ENCODE peak calls at places on chromosomes 2 and 18, in six cellular contexts. G is breast epithelium; M is CD8-positive, alpha-beta T cell; Z is brain microvascular endothelial cell; O is hepatocyte; Y is CD4-positive, CD25-positive, alpha-beta regulatory T cell. F is an unnamed sample. For H3K36me3, the result is how much of the 10 kb centered on the place peaks cover.

GRCh38 chr2:218261424-218262273 is 834 bp downstream of the GPBAR1 start:
- DNase-seq in G (no peak), M (no peak), Z (no peak), O (peak), Y (no peak), F (no peak)

GRCh38 chr18:74290831-74291770 is 662 bp downstream of the CYB5A start:
- DNase-seq in G (no peak), M (no peak), Z (no peak), O (peak), Y (peak), F (no peak)

GRCh38 chr2:200377774-200378336 is 71.4 kb downstream of the SPATS2L start:
- DNase-seq in G (no peak), M (no peak), Z (no peak), O (peak), Y (peak), F (no peak)

GRCh38 chr2:193841389-193842150 is 1646.8 kb upstream of the TMEFF2 start:
- DNase-seq in G (no peak), M (no peak), Z (no peak), O (peak), Y (no peak), F (no peak)

GRCh38 chr18:59990121-59990818 is 90.5 kb downstream of the PMAIP1 start:
- DNase-seq in G (no peak), M (no peak), Z (no peak), O (no peak), Y (no peak), F (no peak)

GRCh38 chr18:34311468-34311867 is 86.8 kb upstream of the NOL4 start:
- DNase-seq in G (no peak), M (no peak), Z (no peak), O (no peak), Y (no peak), F (no peak)

GRCh38 chr2:54809814-54810213 is 86.4 kb downstream of the EML6 start:
- DNase-seq in G (no peak), M (no peak), Z (peak), O (no peak), Y (no peak), F (no peak)

GRCh38 chr2:167383610-167384194 is 495.4 kb downstream of the XIRP2 start:
- DNase-seq in G (no peak), M (no peak), Z (no peak), O (no peak), Y (no peak), F (no peak)

GRCh38 chr2:103161456-103162289 is 399.8 kb downstream of the TMEM182 start:
- DNase-seq in G (no peak), M (no peak), Z (peak), O (peak), Y (peak), F (no peak)

GRCh38 chr2:103169856-103170255 is 408.0 kb downstream of the TMEM182 start:
- DNase-seq in G (no peak), M (no peak), Z (no peak), O (no peak), Y (no peak), F (no peak)

GRCh38 chr2:103167599-103167998 is 405.8 kb downstream of the TMEM182 start:
- DNase-seq in G (no peak), M (no peak), Z (no peak), O (no peak), Y (no peak), F (no peak)

GRCh38 chr2:103166406-103167324 is 404.8 kb downstream of the TMEM182 start:
- DNase-seq in G (no peak), M (no peak), Z (no peak), O (peak), Y (no peak), F (no peak)

DNA sequence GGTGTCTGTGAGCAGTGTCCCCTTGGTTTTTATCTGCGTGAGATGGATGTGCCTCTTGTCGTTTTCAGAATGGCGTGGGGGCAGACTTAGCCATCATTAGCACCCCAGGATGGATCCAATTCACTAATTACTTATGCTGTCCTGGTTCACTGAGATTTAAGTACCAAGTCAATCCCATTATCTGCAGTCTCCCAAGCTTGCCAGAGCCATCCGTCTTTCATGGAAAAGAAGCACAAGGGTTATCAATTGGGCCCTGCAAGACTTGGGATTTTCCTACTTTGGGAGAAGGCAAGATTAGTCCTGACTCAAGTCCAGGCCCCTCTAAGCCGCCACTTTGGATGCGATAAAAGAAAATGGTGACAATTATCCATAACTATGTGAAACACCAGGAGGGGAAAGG is 404.0 kb downstream of the TMEM182 start:
- DNase-seq in G (no peak), M (no peak), Z (no peak), O (no peak), Y (no peak), F (no peak)
- H3K27ac ChIP-seq in G (no peak), M (no peak), Z (no peak), O (no peak), Y (no peak), F (no peak)

GRCh38 chr2:104756119-104756518 is 97.8 kb upstream of the POU3F3 start:
- DNase-seq in G (no peak), M (no peak), Z (no peak), O (no peak), Y (no peak), F (no peak)

GRCh38 chr2:104746790-104747320 is 107.1 kb upstream of the POU3F3 start:
- DNase-seq in G (no peak), M (no peak), Z (no peak), O (no peak), Y (no peak), F (no peak)

GRCh38 chr2:104750061-104750460 is 103.9 kb upstream of the POU3F3 start:
- DNase-seq in G (no peak), M (no peak), Z (no peak), O (no peak), Y (no peak), F (no peak)

GRCh38 chr2:104755026-104755856 is 98.7 kb upstream of the POU3F3 start:
- DNase-seq in G (no peak), M (no peak), Z (no peak), O (no peak), Y (no peak), F (no peak)

GRCh38 chr2:104752504-104752903 is 101.4 kb upstream of the POU3F3 start:
- DNase-seq in G (no peak), M (no peak), Z (no peak), O (no peak), Y (no peak), F (no peak)
- H3K36me3 ChIP-seq in G (under half), M (under half), Z (under half), O (under half), Y (under half), F (under half)

GRCh38 chr2:198775737-198776136 is 682.0 kb downstream of the SATB2 start:
- DNase-seq in G (no peak), M (no peak), Z (no peak), O (no peak), Y (no peak), F (no peak)

GRCh38 chr2:198776616-198777406 is 680.9 kb downstream of the SATB2 start:
- DNase-seq in G (no peak), M (no peak), Z (no peak), O (no peak), Y (no peak), F (no peak)

DNA sequence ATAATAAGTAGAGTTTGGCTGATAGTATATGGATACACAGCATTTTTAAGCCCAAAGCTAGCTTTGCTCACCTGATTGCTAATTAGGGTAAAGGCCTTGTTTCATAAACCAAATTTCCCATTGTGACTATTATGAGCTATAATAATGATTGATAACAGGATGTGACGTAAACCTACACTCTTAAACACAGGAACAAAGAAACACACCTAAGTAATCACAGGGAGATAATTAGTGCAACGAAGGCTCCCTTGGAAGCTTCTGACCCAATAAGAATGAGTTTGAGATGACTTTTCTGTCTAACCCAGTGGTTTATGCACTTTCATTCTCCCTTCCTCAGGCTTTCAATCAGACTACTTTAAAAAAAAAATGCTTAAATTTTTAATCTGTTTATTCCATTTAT is 683.2 kb downstream of the SATB2 start:
- DNase-seq in G (no peak), M (no peak), Z (no peak), O (no peak), Y (no peak), F (no peak)
- H3K27ac ChIP-seq in G (no peak), M (no peak), Z (no peak), O (no peak), Y (no peak), F (no peak)

DNA sequence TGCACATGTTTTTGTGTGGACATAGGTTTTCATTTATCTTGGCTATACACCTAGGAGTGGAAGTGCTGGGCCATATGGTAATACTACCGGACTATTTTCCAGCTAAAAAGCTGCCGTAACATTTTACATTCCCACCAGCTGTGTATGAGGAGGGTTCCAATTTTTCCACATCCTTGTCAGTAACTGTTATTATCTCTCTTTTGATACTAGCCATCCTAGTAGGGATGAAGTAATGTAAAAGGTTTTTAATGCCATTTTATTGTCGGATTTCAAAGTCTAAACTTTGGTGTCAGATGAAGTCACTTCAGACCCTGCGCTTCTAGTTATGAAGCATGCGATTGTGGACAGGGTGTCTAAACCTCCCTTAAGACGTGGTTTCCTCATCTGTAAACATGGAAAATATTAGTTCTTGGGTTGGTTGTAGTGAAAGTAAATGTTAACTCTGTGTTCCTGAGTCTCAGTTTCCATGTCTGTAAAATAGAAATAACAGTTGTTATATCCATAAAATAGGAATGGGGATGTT is 4.6 kb downstream of the DGKD start:
- DNase-seq in G (no peak), M (no peak), Z (no peak), O (no peak), Y (no peak), F (no peak)
- H3K36me3 ChIP-seq in G (under half), M (under half), Z (under half), O (under half), Y (under half), F (under half)

F was measured in CD8-positive, alpha-beta memory T cell.